ENCODE peak calls at places on chromosomes 2 and 18, in four cellular contexts. C is HCT116, M is HepG2, E is K562. A is an unnamed sample.

GRCh38 chr2:37457401-37457901 is 113.0 kb downstream of the QPCT start:
- DNase-seq in E (no peak), C (no peak), M (no peak), A (no peak)

GRCh38 chr18:34729264-34729663 is 19.2 kb downstream of the DTNA start:
- DNase-seq in E (no peak), C (peak), M (peak), A (no peak)

GRCh38 chr18:3960142-3960541 is 495.0 kb downstream of the DLGAP1 start:
- DNase-seq in E (no peak), C (no peak), M (no peak), A (no peak)

GRCh38 chr2:143264851-143265250 is 135.6 kb downstream of the ARHGAP15 start:
- DNase-seq in M (no peak), C (no peak), E (no peak), A (no peak)

GRCh38 chr2:28761420-28761819 is 9.8 kb downstream of the PPP1CB start:
- DNase-seq in E (no peak), C (no peak), M (no peak), A (no peak)

GRCh38 chr18:52312321-52312720 is 27.7 kb upstream of the DCC start:
- DNase-seq in E (no peak), C (no peak), M (no peak), A (no peak)

GRCh38 chr2:63662028-63662804 is 73.5 kb downstream of the MDH1 start:
- DNase-seq in C (no peak), M (no peak), E (no peak), A (no peak)

GRCh38 chr2:155965415-155966070 is 367.0 kb downstream of the NR4A2 start:
- DNase-seq in E (no peak), C (no peak), M (no peak), A (no peak)

GRCh38 chr18:57806891-57807280 is 3.8 kb upstream of the ATP8B1 start:
- DNase-seq in M (no peak), C (no peak), E (no peak), A (no peak)

GRCh38 chr2:45312275-45312674 is 298.8 kb downstream of the SRBD1 start:
- DNase-seq in M (peak), C (no peak), E (no peak), A (no peak)

GRCh38 chr18:62730926-62731325 is 15.6 kb downstream of the PHLPP1 start:
- DNase-seq in M (no peak), E (no peak), C (no peak), A (no peak)

GRCh38 chr2:134407154-134407890 is 153.4 kb downstream of the MGAT5 start:
- DNase-seq in M (no peak), E (no peak), C (no peak), A (no peak)

GRCh38 chr2:78541451-78542267 is 483.8 kb upstream of the REG3G start:
- DNase-seq in E (peak), C (no peak), M (peak), A (no peak)

GRCh38 chr18:6406910-6407470 is 7.7 kb downstream of the L3MBTL4 start:
- DNase-seq in C (no peak), M (peak), E (no peak), A (no peak)

GRCh38 chr2:73300926-73301325 is 7.6 kb upstream of the EGR4 start:
- DNase-seq in E (no peak), M (no peak), C (no peak), A (no peak)

GRCh38 chr2:129396980-129397599 is 582.4 kb upstream of the RAB6C start:
- DNase-seq in C (peak), E (peak), M (peak), A (peak)

GRCh38 chr2:173982918-173983317 is 17.7 kb upstream of the SP3 start:
- DNase-seq in E (no peak), M (no peak), C (no peak), A (no peak)

GRCh38 chr2:66255871-66256270 is 179.1 kb upstream of the MEIS1 start:
- DNase-seq in C (no peak), M (no peak), E (no peak), A (no peak)

GRCh38 chr2:48454504-48454903 is 75.5 kb upstream of the STON1 start:
- DNase-seq in C (no peak), M (no peak), E (no peak), A (no peak)

GRCh38 chr2:119230630-119231185 is 7.1 kb downstream of the STEAP3 start:
- DNase-seq in M (no peak), E (no peak), C (no peak), A (no peak)

GRCh38 chr2:206457188-206457634 is 13.9 kb downstream of the ADAM23 start:
- DNase-seq in M (no peak), C (no peak), E (no peak), A (no peak)

GRCh38 chr2:121897335-121897970 is 142.0 kb downstream of the TSN start:
- DNase-seq in C (peak), E (peak), M (peak), A (no peak)

GRCh38 chr2:133503323-133503722 is 64.9 kb downstream of the NCKAP5 start:
- DNase-seq in M (no peak), C (no peak), E (no peak), A (no peak)

GRCh38 chr2:158845869-158846268 is 50.8 kb downstream of the DAPL1 start:
- DNase-seq in M (no peak), E (no peak), C (no peak), A (no peak)

GRCh38 chr18:41353726-41354125 is 601.3 kb upstream of the PIK3C3 start:
- DNase-seq in E (no peak), M (no peak), C (no peak), A (no peak)

DNA sequence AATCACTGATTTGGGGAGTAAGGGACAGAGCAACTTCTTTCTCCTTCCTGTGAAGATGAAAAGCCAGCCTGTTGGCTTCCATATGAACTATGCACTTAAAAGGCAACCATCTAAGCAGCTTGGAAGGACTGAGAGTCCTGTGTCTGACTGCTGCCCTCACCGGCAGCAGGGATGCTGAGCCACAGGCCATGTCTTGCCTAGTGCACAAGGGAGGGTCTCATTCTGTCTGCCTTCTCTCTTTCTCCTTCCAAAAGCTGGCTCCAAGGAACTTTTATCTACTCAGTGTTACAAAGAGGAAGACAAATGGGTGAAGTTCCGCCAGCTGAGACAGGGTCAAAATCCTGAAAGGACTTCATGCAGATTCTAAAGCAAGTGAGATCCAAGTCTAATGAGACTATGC is 146.3 kb downstream of the MTCL1 start:
- DNase-seq in M (no peak), C (no peak), E (no peak), A (no peak)
- TF ChIP-seq TCF7L2 in M (no peak), C (no peak), E (no peak), A (no peak)

GRCh38 chr2:187989925-187990623 is 301.6 kb upstream of the GULP1 start:
- DNase-seq in E (no peak), M (no peak), C (peak), A (no peak)
- TF ChIP-seq SIN3A in E (no peak), M (no peak), C (no peak), A (no peak)

GRCh38 chr2:211114826-211115450 is 558.5 kb downstream of the CPS1 start:
- DNase-seq in E (no peak), M (no peak), C (no peak), A (no peak)
- TF ChIP-seq POLR2AphosphoS5 in E (no peak), M (no peak), C (no peak), A (no peak)

GRCh38 chr2:84526562-84526961 is 10.3 kb downstream of the DNAH6 start:
- DNase-seq in M (no peak), C (no peak), E (no peak), A (no peak)
- TF ChIP-seq TCF7L2 in M (no peak), C (no peak), E (no peak), A (no peak)

GRCh38 chr2:34242741-34243123 is 643.6 kb upstream of the FAM98A start:
- DNase-seq in M (no peak), E (no peak), C (no peak), A (no peak)

GRCh38 chr2:34244195-34244594 is 645.1 kb upstream of the FAM98A start:
- DNase-seq in M (no peak), E (no peak), C (no peak), A (no peak)

DNA sequence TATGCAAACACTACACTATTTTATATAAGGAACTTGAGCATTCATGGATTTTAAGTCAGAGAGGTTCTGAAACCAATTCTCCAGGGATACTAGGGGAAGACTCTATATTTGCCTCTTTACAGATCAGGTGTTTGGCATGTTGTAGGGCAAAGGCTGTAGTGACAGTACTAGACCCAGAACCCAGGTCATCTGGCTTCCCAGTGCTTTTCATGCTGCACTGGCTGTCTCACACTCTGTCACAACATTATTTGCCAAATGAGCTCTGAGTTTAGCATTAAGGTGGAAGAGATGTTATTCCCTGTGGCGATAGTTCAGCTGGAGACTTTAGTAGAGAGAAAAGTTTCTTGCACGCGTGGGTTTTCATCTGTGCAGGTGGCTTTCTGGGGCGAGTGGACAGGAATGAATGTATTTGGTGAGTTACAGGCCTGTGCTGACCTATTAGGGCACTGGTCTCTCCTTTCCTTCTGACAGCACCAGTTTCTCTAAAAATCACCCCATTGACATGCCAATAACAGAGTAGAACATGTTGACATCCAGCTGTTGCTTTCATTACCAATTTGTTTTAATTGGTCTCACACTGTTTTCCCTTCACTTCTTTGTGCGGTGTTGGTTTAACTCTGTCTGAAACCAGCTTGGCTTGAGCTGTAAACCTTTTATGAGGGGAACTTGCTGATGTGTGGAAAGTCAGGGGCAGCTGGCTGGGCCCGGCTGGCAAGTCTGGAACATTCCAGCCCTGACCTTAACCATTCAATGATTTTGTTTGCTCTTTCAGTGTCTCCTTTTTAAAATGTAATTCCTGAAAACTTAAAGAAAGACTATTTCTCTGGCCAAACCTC is 643.0 kb upstream of the FAM98A start:
- DNase-seq in M (no peak), C (no peak), E (no peak), A (no peak)
- TF ChIP-seq SIN3A in M (no peak), C (no peak), E (no peak), A (no peak)

DNA sequence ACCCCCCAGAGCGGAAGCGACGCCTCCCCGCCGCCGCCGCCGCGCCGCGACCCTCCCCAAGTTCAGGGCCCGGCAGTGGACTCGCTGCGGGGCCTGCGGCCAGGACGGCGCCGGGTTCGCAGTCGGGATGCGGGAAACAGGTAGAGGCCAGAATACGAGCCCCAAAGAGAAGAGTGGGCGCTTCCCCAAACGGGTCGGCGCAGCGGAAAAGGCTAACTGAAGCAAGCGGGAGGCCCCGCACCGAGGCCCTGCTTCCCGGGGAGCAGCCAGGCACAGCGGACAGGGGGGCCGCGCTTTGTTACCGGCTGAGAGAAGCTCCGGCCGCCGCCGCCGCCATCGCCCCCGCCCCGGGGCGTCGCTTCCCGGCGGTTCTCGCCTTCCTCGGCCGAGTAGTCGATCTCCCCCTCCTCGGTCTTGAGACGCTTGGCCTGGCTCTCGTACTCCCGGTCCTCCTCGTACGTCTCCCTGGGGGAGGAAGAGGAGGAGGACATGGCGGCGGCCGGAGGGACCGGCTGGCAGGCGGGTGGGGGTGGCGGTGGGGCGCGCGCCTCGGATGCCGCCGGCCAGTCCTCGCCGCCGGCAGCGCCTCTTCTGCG is 494 bp downstream of the HNRNPLL start:
- DNase-seq in E (no peak), C (no peak), M (no peak), A (no peak)
- TF ChIP-seq POLR2AphosphoS5 in E (no peak), C (no peak), M (no peak), A (no peak)

GRCh38 chr18:24868331-24868730 is 407.9 kb downstream of the HRH4 start:
- DNase-seq in M (no peak), E (no peak), C (no peak), A (no peak)
- TF ChIP-seq TCF7L2 in M (no peak), E (no peak), C (no peak), A (no peak)

GRCh38 chr2:95670167-95670566 is 78.4 kb downstream of the TRIM43 start:
- DNase-seq in E (no peak), C (no peak), M (no peak), A (no peak)
- TF ChIP-seq SIN3A in E (no peak), C (no peak), M (no peak), A (no peak)

GRCh38 chr18:69906765-69907164 is 40.9 kb downstream of the CD226 start:
- DNase-seq in C (no peak), M (no peak), E (no peak), A (no peak)
- TF ChIP-seq POLR2AphosphoS5 in C (no peak), M (no peak), E (no peak), A (no peak)

DNA sequence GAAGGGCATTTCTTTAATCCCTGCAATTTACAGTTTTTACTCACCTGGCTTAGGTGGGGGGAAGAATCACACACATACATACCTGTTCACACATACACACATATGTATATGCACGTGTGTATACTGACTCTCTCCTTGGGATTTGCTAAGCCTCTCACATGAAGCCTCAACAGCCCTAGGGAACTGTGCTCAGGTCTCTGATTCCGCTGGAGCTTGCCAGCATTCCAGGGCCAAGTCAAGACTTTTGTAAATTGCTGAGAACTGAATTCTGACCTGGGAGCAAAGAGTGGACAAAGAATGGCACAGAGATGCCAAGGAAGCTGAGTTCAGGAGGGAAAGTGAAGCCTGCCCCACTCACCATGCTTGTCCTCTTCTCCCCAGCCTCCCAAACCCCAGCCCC is 177.3 kb downstream of the TMEM247 start:
- DNase-seq in C (no peak), M (no peak), E (no peak), A (no peak)
- TF ChIP-seq TCF7L2 in C (no peak), M (no peak), E (no peak), A (no peak)

A was measured in Panc1.